ENCODE peak calls at places on chromosomes 11 and 22, in four cellular contexts. One of them, this sample, is unnamed.

GRCh38 chr22:33883961-33884808 is 36.1 kb downstream of the LARGE1 start:
- DNase-seq in mucosa of gallbladder: no peak
- DNase-seq in T-helper 2 cell: no peak
- DNase-seq in fibroblast of the aortic adventitia: no peak
- DNase-seq in this sample: no peak

GRCh38 chr11:45646275-45646970 is 19.0 kb downstream of the CHST1 start:
- DNase-seq in fibroblast of the aortic adventitia: peak; percentile 25
- DNase-seq in T-helper 2 cell: no peak
- DNase-seq in mucosa of gallbladder: no peak
- DNase-seq in this sample: peak; percentile 24

GRCh38 chr11:125165111-125165663 is 636 bp downstream of the PKNOX2 start:
- DNase-seq in T-helper 2 cell: no peak
- DNase-seq in mucosa of gallbladder: no peak
- DNase-seq in fibroblast of the aortic adventitia: peak; percentile 30
- DNase-seq in this sample: no peak

GRCh38 chr11:9672288-9672916 is 8.5 kb downstream of the SWAP70 start:
- DNase-seq in mucosa of gallbladder: no peak
- DNase-seq in T-helper 2 cell: no peak
- DNase-seq in fibroblast of the aortic adventitia: no peak
- DNase-seq in this sample: no peak

GRCh38 chr11:59207988-59208432 is 4.7 kb downstream of the MPEG1 start:
- DNase-seq in mucosa of gallbladder: no peak
- DNase-seq in T-helper 2 cell: peak; percentile 32
- DNase-seq in fibroblast of the aortic adventitia: peak; percentile 69
- DNase-seq in this sample: peak; percentile 51

GRCh38 chr11:91248199-91248807 is 976.3 kb upstream of the FAT3 start:
- DNase-seq in mucosa of gallbladder: no peak
- DNase-seq in T-helper 2 cell: no peak
- DNase-seq in fibroblast of the aortic adventitia: peak; percentile 56
- DNase-seq in this sample: no peak

GRCh38 chr22:46108564-46109473 is 41.5 kb upstream of the PPARA start:
- DNase-seq in fibroblast of the aortic adventitia: peak; percentile 58
- DNase-seq in T-helper 2 cell: no peak
- DNase-seq in mucosa of gallbladder: no peak
- DNase-seq in this sample: no peak

GRCh38 chr11:56932572-56933235 is 56.0 kb upstream of the OR5AK2 start:
- DNase-seq in fibroblast of the aortic adventitia: peak; percentile 58
- DNase-seq in mucosa of gallbladder: peak; percentile 47
- DNase-seq in T-helper 2 cell: no peak
- DNase-seq in this sample: no peak

GRCh38 chr11:6733326-6734030 is 38.3 kb downstream of the OR2AG2 start:
- DNase-seq in mucosa of gallbladder: no peak
- DNase-seq in T-helper 2 cell: no peak
- DNase-seq in fibroblast of the aortic adventitia: no peak
- DNase-seq in this sample: peak; percentile 65

GRCh38 chr11:31782243-31782642 is 28.9 kb downstream of the PAX6 start:
- DNase-seq in mucosa of gallbladder: no peak
- DNase-seq in T-helper 2 cell: no peak
- DNase-seq in fibroblast of the aortic adventitia: no peak
- DNase-seq in this sample: no peak

GRCh38 chr22:25777870-25778269 is 35.9 kb downstream of the MYO18B start:
- DNase-seq in mucosa of gallbladder: no peak
- DNase-seq in T-helper 2 cell: no peak
- DNase-seq in fibroblast of the aortic adventitia: peak; percentile 62
- DNase-seq in this sample: no peak

GRCh38 chr11:77379253-77379652 is 77.8 kb upstream of the GDPD4 start:
- DNase-seq in fibroblast of the aortic adventitia: no peak
- DNase-seq in T-helper 2 cell: no peak
- DNase-seq in mucosa of gallbladder: no peak
- DNase-seq in this sample: no peak

GRCh38 chr11:23674866-23675265 is 814.6 kb upstream of the CCDC179 start:
- DNase-seq in T-helper 2 cell: no peak
- DNase-seq in fibroblast of the aortic adventitia: no peak
- DNase-seq in mucosa of gallbladder: no peak
- DNase-seq in this sample: no peak

GRCh38 chr11:7548659-7549283 is 35.0 kb downstream of the PPFIBP2 start:
- DNase-seq in mucosa of gallbladder: no peak
- DNase-seq in fibroblast of the aortic adventitia: no peak
- DNase-seq in T-helper 2 cell: no peak
- DNase-seq in this sample: no peak

GRCh38 chr22:17754233-17754925 is 19.9 kb downstream of the BID start:
- DNase-seq in fibroblast of the aortic adventitia: no peak
- DNase-seq in T-helper 2 cell: no peak
- DNase-seq in mucosa of gallbladder: no peak
- DNase-seq in this sample: peak; percentile 12

GRCh38 chr11:67022341-67022933 is 497 bp upstream of the SYT12 start:
- DNase-seq in mucosa of gallbladder: no peak
- DNase-seq in T-helper 2 cell: no peak
- DNase-seq in fibroblast of the aortic adventitia: peak; percentile 41
- DNase-seq in this sample: no peak